ENCODE peak calls at places on chromosomes 3 and 15, in four cellular contexts. C, S, V and J are unnamed samples.

GRCh38 chr15:67079361-67079760 is 14.0 kb downstream of the SMAD3 start:
- DNase-seq in V (no peak), S (no peak), C (no peak), J (no peak)

GRCh38 chr3:184284696-184285095 is 8.9 kb downstream of the ECE2 start:
- DNase-seq in C (peak), S (peak), V (peak), J (no peak)

GRCh38 chr3:190169243-190169642 is 48.5 kb upstream of the P3H2 start:
- DNase-seq in C (no peak), V (no peak), S (no peak), J (no peak)

GRCh38 chr15:92638291-92638708 is 17.3 kb downstream of the FAM174B start:
- DNase-seq in V (no peak), C (no peak), S (no peak), J (no peak)

GRCh38 chr15:70829366-70830166 is 24.4 kb downstream of the LARP6 start:
- DNase-seq in S (no peak), V (no peak), C (no peak), J (no peak)

GRCh38 chr3:4674216-4674615 is 181.1 kb downstream of the ITPR1 start:
- DNase-seq in V (no peak), S (no peak), C (no peak), J (no peak)

GRCh38 chr15:38521316-38521715 is 43.3 kb downstream of the RASGRP1 start:
- DNase-seq in V (no peak), C (no peak), S (peak), J (no peak)

GRCh38 chr3:102741105-102741504 is 306.3 kb downstream of the ZPLD1 start:
- DNase-seq in S (no peak), V (no peak), C (no peak), J (no peak)

GRCh38 chr15:78087944-78088772 is 4.2 kb upstream of the SH2D7 start:
- DNase-seq in V (no peak), C (no peak), S (no peak), J (no peak)

GRCh38 chr15:73716417-73716816 is 32.2 kb downstream of the CD276 start:
- DNase-seq in C (no peak), S (no peak), V (no peak), J (no peak)

GRCh38 chr15:63583027-63583426 is 14.2 kb upstream of the FBXL22 start:
- DNase-seq in V (no peak), S (no peak), C (no peak), J (no peak)

GRCh38 chr15:93658026-93658790 is 569.2 kb upstream of the RGMA start:
- DNase-seq in V (no peak), C (no peak), S (no peak), J (no peak)

GRCh38 chr3:43194490-43195115 is 88.7 kb upstream of the POMGNT2 start:
- DNase-seq in C (no peak), V (no peak), S (no peak), J (no peak)

GRCh38 chr3:108329087-108329486 is 32.7 kb downstream of the HHLA2 start:
- DNase-seq in S (no peak), V (no peak), C (no peak), J (no peak)

GRCh38 chr15:38304486-38304885 is 51.9 kb downstream of the SPRED1 start:
- DNase-seq in C (no peak), V (no peak), S (no peak), J (no peak)

GRCh38 chr3:63986147-63986546 is 37.1 kb downstream of the PSMD6 start:
- DNase-seq in C (no peak), V (no peak), S (no peak), J (no peak)

GRCh38 chr15:89494941-89495637 is 1.3 kb downstream of the RHCG start:
- DNase-seq in S (no peak), C (peak), V (peak), J (no peak)

GRCh38 chr3:177491301-177492031 is 294.2 kb upstream of the TBL1XR1 start:
- DNase-seq in S (peak), V (no peak), C (no peak), J (no peak)

GRCh38 chr15:78033864-78034263 is 43.6 kb downstream of the TBC1D2B start:
- DNase-seq in V (no peak), C (no peak), S (no peak), J (no peak)

GRCh38 chr3:18438586-18438985 is 13.4 kb upstream of the SATB1 start:
- DNase-seq in V (no peak), C (no peak), S (no peak), J (no peak)

GRCh38 chr3:117954131-117954530 is 1080.5 kb downstream of the IGSF11 start:
- DNase-seq in C (no peak), V (no peak), S (no peak), J (no peak)

GRCh38 chr3:94978076-94978475 is 915.2 kb downstream of the NSUN3 start:
- DNase-seq in S (no peak), V (no peak), C (no peak), J (no peak)

GRCh38 chr15:91040851-91041250 is 18.5 kb upstream of the VPS33B start:
- DNase-seq in V (no peak), C (no peak), S (no peak), J (no peak)

GRCh38 chr3:51982352-51982837 is 940 bp upstream of the ACY1 start:
- DNase-seq in S (peak), C (peak), V (no peak), J (no peak)

GRCh38 chr3:137105277-137105977 is 147.6 kb downstream of the IL20RB start:
- DNase-seq in C (no peak), V (peak), S (peak), J (peak)

GRCh38 chr15:91853968-91854943 is 748 bp downstream of the SLCO3A1 start:
- DNase-seq in S (peak), V (no peak), C (peak), J (no peak)

GRCh38 chr15:91099616-91100560 is at the start of gene SV2B:
- DNase-seq in C (peak), S (peak), V (no peak), J (no peak)

GRCh38 chr15:96255599-96255998 is 74.9 kb upstream of the NR2F2 start:
- DNase-seq in S (no peak), C (no peak), V (no peak), J (no peak)

GRCh38 chr3:114496021-114496434 is 202.2 kb downstream of the TIGIT start:
- DNase-seq in C (no peak), S (no peak), V (no peak), J (no peak)

GRCh38 chr3:10518506-10519150 is 13.2 kb upstream of the ATP2B2 start:
- DNase-seq in C (peak), V (no peak), S (no peak), J (no peak)

GRCh38 chr15:59622289-59622688 is 10.7 kb downstream of the GCNT3 start:
- DNase-seq in C (peak), V (peak), S (peak), J (no peak)

GRCh38 chr15:92521624-92522008 is 127.9 kb downstream of the ST8SIA2 start:
- DNase-seq in S (peak), C (peak), V (peak), J (peak)

GRCh38 chr15:58604455-58604923 is 145.0 kb downstream of the ADAM10 start:
- DNase-seq in C (no peak), V (no peak), S (no peak), J (no peak)

GRCh38 chr3:128383316-128384235 is 83.1 kb downstream of the DNAJB8 start:
- DNase-seq in V (peak), C (no peak), S (peak), J (no peak)

GRCh38 chr3:123386477-123387040 is 62.3 kb downstream of the ADCY5 start:
- DNase-seq in C (no peak), V (no peak), S (no peak), J (no peak)

GRCh38 chr15:60901647-60902046 is 327.5 kb downstream of the RORA start:
- DNase-seq in C (no peak), V (no peak), S (no peak), J (peak)
- TF ChIP-seq NRF1 in C (no peak), V (no peak), S (no peak), J (no peak)

DNA sequence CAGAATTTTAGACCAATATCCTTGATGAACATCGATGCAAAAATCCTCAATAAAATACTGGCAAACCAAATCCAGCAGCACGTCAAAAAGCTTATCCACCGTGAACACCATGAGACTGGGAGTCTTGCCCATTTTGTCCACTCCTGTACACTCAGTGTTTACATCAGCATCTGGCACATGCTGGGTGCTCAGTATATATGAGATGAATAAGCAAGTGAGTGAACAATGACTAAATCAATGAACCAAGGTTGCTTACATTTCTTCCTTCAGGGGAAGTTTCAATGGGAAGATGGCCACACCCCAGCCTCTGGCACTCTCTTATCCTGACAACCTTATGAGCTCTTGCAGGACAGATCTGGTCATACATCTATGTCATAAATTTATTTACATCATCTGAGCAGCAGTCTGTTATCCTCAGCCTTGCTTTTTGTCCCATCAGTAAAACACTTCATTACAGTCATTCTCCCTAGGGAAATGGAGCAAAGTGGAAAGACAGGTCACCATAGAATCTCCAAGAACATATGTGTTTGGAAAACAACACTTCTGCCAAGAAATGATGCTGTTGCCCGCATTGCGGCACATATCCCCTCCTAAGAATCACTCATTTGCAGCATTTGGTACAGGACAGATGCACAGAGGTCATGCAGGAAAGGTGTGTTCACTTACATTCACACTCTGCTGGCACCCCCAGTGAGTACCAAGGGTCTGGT is 171.8 kb upstream of the EIF1B start:
- DNase-seq in C (no peak), V (no peak), S (no peak), J (no peak)
- TF ChIP-seq NRF1 in C (no peak), V (no peak), S (no peak), J (no peak)

DNA sequence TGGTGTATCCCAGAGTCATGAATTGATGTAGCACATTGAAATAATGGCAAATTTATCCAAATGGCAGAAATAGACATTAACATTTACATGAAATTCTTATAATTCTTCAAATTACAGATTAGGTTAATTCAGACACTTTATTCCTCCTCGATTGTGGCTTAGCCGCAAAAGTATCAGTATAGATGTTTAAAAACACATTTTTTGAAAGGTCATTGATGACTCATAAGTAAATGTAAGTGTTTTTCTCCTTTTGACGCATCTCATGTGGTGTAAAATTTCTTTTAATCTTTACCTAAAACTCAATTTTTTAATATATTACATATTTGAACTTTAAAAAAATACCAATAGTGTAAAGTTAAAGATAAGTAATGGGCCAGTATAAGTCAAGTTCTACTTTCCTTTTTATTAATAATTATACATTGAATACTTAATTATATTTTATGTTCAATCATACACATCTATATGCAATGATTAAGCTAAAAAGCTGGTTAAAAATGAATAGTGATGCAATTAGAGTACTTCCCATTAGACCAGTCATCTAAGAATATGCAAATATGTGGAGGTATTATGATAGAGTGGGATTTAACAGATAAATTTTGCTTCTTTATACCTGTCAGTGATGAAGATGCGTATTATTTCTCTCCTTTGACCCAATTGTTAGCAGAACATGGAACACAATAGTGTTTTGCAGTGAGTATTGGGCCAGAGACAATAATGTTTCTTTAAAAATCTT is 678.1 kb upstream of the DPPA4 start:
- DNase-seq in C (no peak), S (no peak), V (no peak), J (no peak)
- TF ChIP-seq NRF1 in C (no peak), S (no peak), V (no peak), J (no peak)

GRCh38 chr3:80232760-80233159 is 465.0 kb upstream of the ROBO1 start:
- DNase-seq in C (no peak), V (no peak), S (no peak), J (no peak)
- TF ChIP-seq NRF1 in C (no peak), V (no peak), S (no peak), J (no peak)

DNA sequence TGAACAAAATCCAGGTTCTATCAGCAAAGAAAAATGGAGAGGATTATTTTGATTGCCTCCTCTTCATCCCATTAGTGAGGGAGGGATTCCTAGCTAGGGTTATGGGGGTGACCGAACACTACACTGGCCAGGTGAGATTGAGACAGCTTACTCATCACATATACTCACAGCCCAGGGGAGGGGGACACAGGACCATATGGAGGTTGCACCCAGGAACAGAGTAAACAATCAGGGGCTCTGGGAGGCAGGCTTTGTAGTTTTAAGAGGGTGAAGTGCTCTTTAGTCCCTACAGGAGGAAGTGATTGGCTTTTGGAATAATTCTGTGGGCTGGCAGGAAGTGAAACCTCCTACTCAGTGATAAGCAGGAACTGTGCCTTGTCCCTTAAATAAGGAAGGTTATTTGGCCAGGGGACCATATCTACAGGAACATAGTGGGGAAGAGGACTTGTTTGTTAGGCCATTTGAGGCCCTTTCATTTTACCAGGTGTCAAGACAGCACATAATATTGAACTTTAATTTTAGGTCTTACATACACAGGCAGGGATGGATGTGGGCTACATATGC is 17.5 kb upstream of the KCTD6 start:
- DNase-seq in C (no peak), S (no peak), V (no peak), J (no peak)
- TF ChIP-seq NRF1 in C (no peak), S (no peak), V (no peak), J (no peak)

GRCh38 chr3:182979103-182979697 is 1.1 kb downstream of the DCUN1D1 start:
- DNase-seq in C (no peak), S (no peak), V (no peak), J (no peak)
- TF ChIP-seq NRF1 in C (no peak), S (no peak), V (no peak), J (no peak)